ENCODE peak calls at places on chromosomes 16 and 17, in eight cellular contexts. W is HCEC 1CT; Z is effector memory CD8-positive, alpha-beta T cell; U is AG08395; J is amniotic epithelial cell; X is hypothalamus; D is left colon; B is nephron progenitor cell. G is an unnamed sample.

GRCh38 chr17:48637323-48638260 is 11.4 kb upstream of the HOXB9 start:
- DNase-seq in U (peak), X (no peak), W (peak), B (peak), J (peak), Z (no peak), D (peak), G (no peak)

GRCh38 chr16:24972608-24973220 is 42.5 kb downstream of the ARHGAP17 start:
- DNase-seq in J (peak), U (no peak), B (no peak), D (no peak), W (peak), Z (peak), X (no peak), G (no peak)

GRCh38 chr17:35745749-35746320 is 7.2 kb downstream of the GAS2L2 start:
- DNase-seq in Z (no peak), W (no peak), U (no peak), D (no peak), J (no peak), X (no peak), B (no peak), G (no peak)

GRCh38 chr17:9895923-9896322 is 9.1 kb downstream of the RCVRN start:
- DNase-seq in U (no peak), D (no peak), B (no peak), X (no peak), J (no peak), Z (no peak), W (no peak), G (no peak)

GRCh38 chr16:17757808-17758207 is 287.0 kb upstream of the XYLT1 start:
- DNase-seq in W (no peak), Z (no peak), J (no peak), B (no peak), U (no peak), D (no peak), X (no peak), G (no peak)

GRCh38 chr17:76992911-76993310 is 124.7 kb downstream of the MGAT5B start:
- DNase-seq in B (no peak), W (no peak), J (no peak), X (no peak), Z (no peak), D (no peak), U (no peak), G (no peak)

GRCh38 chr17:27608330-27609230 is 22.4 kb upstream of the LGALS9 start:
- DNase-seq in J (peak), U (no peak), X (no peak), B (no peak), D (no peak), W (no peak), Z (no peak), G (no peak)

GRCh38 chr17:1980665-1981250 is 44.4 kb downstream of the RTN4RL1 start:
- DNase-seq in U (no peak), B (no peak), D (no peak), J (no peak), X (no peak), W (no peak), Z (no peak), G (no peak)

GRCh38 chr16:2529061-2529931 is 1.9 kb downstream of the CEMP1 start:
- DNase-seq in U (no peak), W (no peak), Z (no peak), B (no peak), X (no peak), D (peak), J (no peak), G (peak)

GRCh38 chr17:43897827-43898226 is 9.5 kb downstream of the MPP2 start:
- DNase-seq in Z (no peak), W (no peak), B (no peak), D (no peak), U (no peak), J (no peak), X (no peak), G (no peak)